ENCODE peak calls at places on chromosomes 16 and 17, in seven cellular contexts. B is left ventricle myocardium inferior, Q is heart left ventricle, W is tibial artery, X is stomach, O is Karpas-422, M is suprapubic skin. F is an unnamed sample.
A peak's percentile ranks its signal among the peaks of the same experiment; 100 is the strongest.

GRCh38 chr17:65166785-65167184 is 29.6 kb downstream of the RGS9 start:
- DNase-seq in B (no peak), Q (no peak), W (no peak), X (no peak), O (no peak), M (no peak), F (no peak)

GRCh38 chr16:588639-588888 is 1.3 kb upstream of the RAB40C start:
- DNase-seq in B (no peak), Q (no peak), W (peak; percentile 79), X (peak; percentile 56), O (peak; percentile 88), M (no peak), F (peak; percentile 47)

GRCh38 chr17:4733073-4733531 is 1.9 kb downstream of the MED11 start:
- DNase-seq in B (no peak), Q (no peak), W (no peak), X (no peak), O (peak; percentile 72), M (no peak), F (peak; percentile 66)

GRCh38 chr16:84537431-84538151 is 33.1 kb upstream of the MEAK7 start:
- DNase-seq in B (no peak), Q (no peak), W (no peak), X (no peak), O (no peak), M (no peak), F (no peak)

GRCh38 chr17:282000-282911 is 70.4 kb downstream of the RPH3AL start:
- DNase-seq in B (no peak), Q (peak; percentile 4), W (peak; percentile 35), X (no peak), O (no peak), M (peak; percentile 54), F (no peak)

GRCh38 chr17:55737976-55738501 is 12.8 kb upstream of the PCTP start:
- DNase-seq in B (no peak), Q (no peak), W (no peak), X (no peak), O (no peak), M (no peak), F (no peak)

GRCh38 chr16:87877942-87878507 is 8.7 kb upstream of the SLC7A5 start:
- DNase-seq in B (no peak), Q (no peak), W (no peak), X (no peak), O (peak; percentile 82), M (no peak), F (peak; percentile 61)

GRCh38 chr17:63838586-63839184 is 3.8 kb downstream of the SMARCD2 start:
- DNase-seq in B (peak; percentile 93), Q (peak; percentile 82), W (peak; percentile 98), X (peak; percentile 94), O (no peak), M (peak; percentile 97), F (peak; percentile 86)

GRCh38 chr16:22728167-22728836 is 85.7 kb upstream of the HS3ST2 start:
- DNase-seq in B (no peak), Q (no peak), W (no peak), X (no peak), O (no peak), M (no peak), F (no peak)

GRCh38 chr16:2196162-2196980 is at the start of gene CASKIN1:
- DNase-seq in B (no peak), Q (no peak), W (no peak), X (no peak), O (no peak), M (no peak), F (peak; percentile 83)

GRCh38 chr17:12887088-12887487 is 97.8 kb downstream of the ARHGAP44 start:
- DNase-seq in B (no peak), Q (no peak), W (no peak), X (no peak), O (no peak), M (no peak), F (no peak)

GRCh38 chr16:19001788-19002187 is 18.1 kb downstream of the TMC7 start:
- DNase-seq in B (no peak), Q (no peak), W (peak; percentile 69), X (no peak), O (no peak), M (no peak), F (no peak)

GRCh38 chr17:74179576-74179975 is 23.9 kb upstream of the RPL38 start:
- DNase-seq in B (no peak), Q (no peak), W (no peak), X (no peak), O (no peak), M (no peak), F (no peak)

GRCh38 chr16:67677712-67678111 is 11.1 kb downstream of the C16orf86 start:
- DNase-seq in B (no peak), Q (no peak), W (no peak), X (no peak), O (no peak), M (no peak), F (no peak)

GRCh38 chr17:81102352-81102751 is 63.0 kb upstream of the PVALEF start:
- DNase-seq in B (no peak), Q (no peak), W (no peak), X (no peak), O (no peak), M (no peak), F (no peak)

DNA sequence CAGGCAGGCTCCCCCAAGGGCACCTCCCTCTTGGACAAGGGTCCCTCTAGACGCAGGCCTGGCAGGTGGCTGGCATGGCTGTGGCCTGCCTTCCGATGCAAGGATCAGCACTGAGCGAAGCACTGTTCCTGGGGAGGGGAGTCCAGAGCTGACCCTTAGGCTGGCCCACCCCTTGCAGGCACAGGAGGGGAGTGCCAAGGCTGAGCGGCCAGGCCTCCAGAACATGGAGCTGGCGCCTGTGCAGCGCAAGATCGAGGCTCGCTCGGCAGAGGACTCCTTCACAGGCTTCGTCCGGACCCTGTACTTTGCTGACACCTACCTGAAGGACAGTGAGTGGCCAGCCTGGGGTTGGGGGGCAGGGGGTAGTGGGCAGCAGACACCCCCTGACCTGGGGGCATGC is 16.8 kb upstream of the MYO15B start:
- DNase-seq in B (no peak), Q (no peak), W (no peak), X (no peak), O (no peak), M (no peak), F (no peak)
- H3K36me3 ChIP-seq in B (no peaks in the 10 kb centered on the region), Q (no peaks in the 10 kb centered on the region), W (no peaks in the 10 kb centered on the region), X (peaks cover 94% of the 10 kb centered on the region), O (no peaks in the 10 kb centered on the region), M (peaks cover 50% of the 10 kb centered on the region), F (peaks cover 64% of the 10 kb centered on the region)

DNA sequence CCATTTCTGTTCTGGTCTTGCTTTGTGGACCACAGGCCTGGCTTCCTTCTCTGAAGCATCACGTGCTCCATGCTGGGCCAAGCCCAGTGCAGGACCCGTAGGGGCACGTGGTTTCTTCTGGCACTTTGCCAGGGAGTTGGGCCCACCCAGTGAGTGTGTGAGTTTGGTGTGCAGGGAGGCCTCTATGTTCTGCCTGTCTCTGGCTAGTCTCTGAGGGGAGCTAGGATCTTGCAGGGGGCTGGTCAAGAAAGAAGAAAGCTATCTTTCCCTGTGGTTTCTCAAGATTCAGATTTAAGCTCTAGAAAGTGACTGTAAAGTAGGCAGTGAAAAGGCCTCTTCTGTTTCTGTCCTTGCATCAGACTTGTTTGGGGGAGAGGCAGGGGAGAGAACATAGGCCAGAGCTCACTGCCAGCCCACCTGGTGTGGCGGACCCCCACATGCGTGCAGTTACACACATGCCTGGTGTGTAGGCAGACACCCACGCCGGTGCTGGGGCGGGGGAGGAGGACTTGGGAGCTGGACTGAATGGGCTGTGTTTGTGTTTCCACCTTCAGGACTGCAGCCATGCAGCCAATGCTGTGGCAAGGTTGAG is 11.8 kb downstream of the LASP1 start:
- DNase-seq in B (peak; percentile 67), Q (peak; percentile 76), W (peak; percentile 84), X (peak; percentile 52), O (peak; percentile 76), M (no peak), F (no peak)
- H3K36me3 ChIP-seq in B (peaks cover 31% of the 10 kb centered on the region), Q (peaks cover 57% of the 10 kb centered on the region), W (peaks cover 12% of the 10 kb centered on the region), X (peaks cover 77% of the 10 kb centered on the region), O (peaks cover 24% of the 10 kb centered on the region), M (peaks cover 15% of the 10 kb centered on the region), F (peaks cover 64% of the 10 kb centered on the region)

DNA sequence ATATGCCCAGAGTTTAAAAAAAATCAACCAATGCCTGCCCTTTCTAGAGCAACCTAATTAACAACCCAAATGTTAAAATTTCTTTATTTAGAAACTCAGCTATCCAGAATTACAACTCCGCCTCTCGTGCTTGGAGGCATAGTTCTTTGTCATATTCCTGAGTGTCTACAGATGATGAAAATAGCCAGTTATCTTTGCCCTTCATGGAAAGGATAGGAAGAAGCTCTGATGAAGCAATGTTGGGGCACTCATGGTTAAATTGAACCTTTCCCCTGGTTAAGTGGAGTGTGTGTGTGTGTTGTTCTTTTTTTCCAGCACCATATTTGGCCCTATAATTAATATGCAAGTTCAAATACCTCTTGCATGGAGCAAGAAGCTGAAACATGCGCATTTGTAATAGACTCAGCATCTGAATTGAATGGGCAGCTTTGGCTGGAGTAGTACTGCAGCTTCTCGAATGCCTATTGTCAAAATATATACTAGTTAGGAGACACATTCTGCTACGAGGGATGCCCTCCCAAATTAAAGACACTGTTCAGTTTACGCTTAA is 506.2 kb downstream of the WWOX start:
- DNase-seq in B (no peak), Q (no peak), W (no peak), X (no peak), O (no peak), M (no peak), F (no peak)
- H3K36me3 ChIP-seq in B (no peaks in the 10 kb centered on the region), Q (no peaks in the 10 kb centered on the region), W (no peaks in the 10 kb centered on the region), X (no peaks in the 10 kb centered on the region), O (no peaks in the 10 kb centered on the region), M (no peaks in the 10 kb centered on the region), F (no peaks in the 10 kb centered on the region)

DNA sequence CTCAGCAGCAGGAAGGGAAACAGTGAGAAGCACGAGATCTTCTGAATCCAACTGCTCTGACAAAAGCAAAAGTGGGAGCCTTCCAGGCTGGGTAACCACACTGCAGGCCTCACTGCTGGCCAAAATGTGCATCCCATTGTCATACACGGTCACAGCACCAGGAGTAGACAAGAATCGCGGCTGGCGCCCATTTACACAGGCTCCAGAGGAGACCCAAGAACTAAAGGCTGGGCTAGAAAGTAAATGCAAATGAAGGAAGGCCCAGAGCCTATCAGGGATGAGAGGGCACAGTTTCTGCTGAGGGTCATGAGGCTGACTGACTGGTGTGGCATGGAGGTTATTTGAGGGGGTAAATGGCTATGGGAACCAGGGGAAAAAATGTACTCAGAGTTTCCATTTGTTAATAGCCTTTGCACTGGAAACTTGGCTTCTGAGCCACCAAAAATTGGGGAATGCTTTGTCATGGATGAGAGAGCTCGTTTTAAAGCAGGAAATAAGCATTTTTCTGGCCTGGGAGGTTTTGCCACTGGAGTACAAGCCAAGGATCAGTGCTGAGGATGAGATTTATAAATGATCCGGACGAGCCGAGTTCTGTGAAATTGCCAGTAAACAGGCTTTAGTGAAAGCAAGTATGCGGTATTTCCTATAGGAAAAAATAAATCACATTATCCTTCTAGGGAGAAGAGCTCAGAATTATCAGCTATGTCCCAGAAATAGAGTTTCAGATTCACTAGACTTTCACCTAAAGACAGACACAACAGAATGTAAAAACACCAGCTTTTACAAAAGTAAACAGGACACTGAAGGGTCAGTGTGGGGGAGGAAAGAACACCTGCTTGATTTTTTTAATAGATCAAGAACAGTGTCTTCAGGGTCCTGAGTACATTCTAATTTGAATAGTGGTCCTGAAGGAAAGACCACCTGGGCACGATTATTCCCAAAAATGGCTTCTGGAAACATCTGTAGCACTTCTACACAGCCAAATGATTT is 66.9 kb upstream of the GSG1L start:
- DNase-seq in B (no peak), Q (no peak), W (no peak), X (no peak), O (no peak), M (no peak), F (no peak)
- H3K36me3 ChIP-seq in B (peaks cover 93% of the 10 kb centered on the region), Q (peaks cover 99% of the 10 kb centered on the region), W (peaks cover 45% of the 10 kb centered on the region), X (peaks cover 98% of the 10 kb centered on the region), O (peaks cover 85% of the 10 kb centered on the region), M (peaks cover 89% of the 10 kb centered on the region), F (peaks cover 78% of the 10 kb centered on the region)

F was measured in upper lobe of left lung.